ENCODE peak calls at places on chromosomes 4 and X, in nine cellular contexts. B is GM04504; R is endothelial cell; Y is AG20443; S is HFF-Myc; P is NCI-H510A; Q is stimulated activated CD8-positive, alpha-beta memory T cell treated with anti-CD3 and anti-CD28 coated beads, Interleukin-15, amount 100 ng/mL, for 4 hours; L is GM23248; W is NCI-H1694. N is an unnamed sample.

GRCh38 chr4:142372570-142373300 is 473.4 kb downstream of the INPP4B start:
- DNase-seq in B (no peak), R (no peak), Y (no peak), S (no peak), P (no peak), Q (no peak), L (peak), W (no peak), N (no peak)

GRCh38 chr4:181509073-181509472 is 734.1 kb upstream of the TENM3 start:
- DNase-seq in B (no peak), R (no peak), Y (no peak), S (no peak), P (no peak), Q (no peak), L (no peak), W (no peak), N (no peak)

GRCh38 chr4:94714761-94715160 is 43.0 kb upstream of the BMPR1B start:
- DNase-seq in B (peak), R (no peak), Y (peak), S (no peak), P (no peak), Q (no peak), L (peak), W (no peak), N (no peak)

GRCh38 chrX:118948270-118948669 is 26.1 kb upstream of the LONRF3 start:
- DNase-seq in B (no peak), R (no peak), Y (no peak), S (no peak), P (no peak), Q (no peak), L (no peak), W (no peak), N (no peak)

GRCh38 chrX:19569930-19570329 is 54.6 kb upstream of the MAP3K15 start:
- DNase-seq in B (no peak), R (no peak), Y (no peak), S (no peak), P (no peak), Q (no peak), L (no peak), W (no peak), N (no peak)

GRCh38 chr4:168837922-168838321 is 172.1 kb downstream of the CBR4 start:
- DNase-seq in B (no peak), R (no peak), Y (no peak), S (no peak), P (no peak), Q (no peak), L (no peak), W (no peak), N (no peak)

GRCh38 chr4:43348591-43348990 is 456.1 kb downstream of the GRXCR1 start:
- DNase-seq in B (no peak), R (no peak), Y (no peak), S (no peak), P (no peak), Q (no peak), L (peak), W (no peak), N (no peak)

GRCh38 chrX:130654409-130654970 is 248.5 kb downstream of the ENOX2 start:
- DNase-seq in B (no peak), R (no peak), Y (peak), S (no peak), P (no peak), Q (no peak), L (peak), W (no peak), N (no peak)

GRCh38 chr4:73922766-73923630 is 53.8 kb downstream of the CXCL1 start:
- DNase-seq in B (peak), R (no peak), Y (no peak), S (no peak), P (no peak), Q (no peak), L (peak), W (no peak), N (no peak)

GRCh38 chr4:26613242-26613641 is 29.4 kb downstream of the TBC1D19 start:
- DNase-seq in B (no peak), R (no peak), Y (no peak), S (no peak), P (no peak), Q (no peak), L (no peak), W (no peak), N (no peak)

GRCh38 chr4:44704673-44705072 is 21.7 kb downstream of the GNPDA2 start:
- DNase-seq in B (no peak), R (no peak), Y (no peak), S (no peak), P (no peak), Q (no peak), L (no peak), W (no peak), N (no peak)

GRCh38 chrX:110089656-110090404 is 86.9 kb downstream of the TMEM164 start:
- DNase-seq in B (no peak), R (no peak), Y (no peak), S (no peak), P (no peak), Q (no peak), L (no peak), W (no peak), N (no peak)

GRCh38 chr4:6105311-6105911 is 87.2 kb upstream of the C4orf50 start:
- DNase-seq in B (no peak), R (no peak), Y (no peak), S (no peak), P (no peak), Q (no peak), L (no peak), W (no peak), N (no peak)

GRCh38 chr4:6371271-6371670 is 101.1 kb downstream of the PPP2R2C start:
- DNase-seq in B (no peak), R (no peak), Y (no peak), S (no peak), P (no peak), Q (no peak), L (no peak), W (no peak), N (no peak)

GRCh38 chr4:7858498-7858897 is 81.2 kb downstream of the AFAP1 start:
- DNase-seq in B (no peak), R (no peak), Y (no peak), S (no peak), P (no peak), Q (no peak), L (no peak), W (no peak), N (no peak)

GRCh38 chr4:111066447-111066846 is 443.6 kb upstream of the PITX2 start:
- DNase-seq in B (no peak), R (no peak), Y (no peak), S (no peak), P (no peak), Q (no peak), L (peak), W (no peak), N (no peak)

N was measured in neuronal stem cell.